ENCODE peak calls at places on chromosomes 11 and 22, in eight cellular contexts. R is colonic mucosa, A is K562, M is kidney, Q is mammary epithelial cell, U is GM20000, W is GM12865, K is osteoblast. S is an unnamed sample.

GRCh38 chr11:65552413-65552951 is 5.7 kb downstream of the LTBP3 start:
- DNase-seq in R (no peak), A (no peak), M (no peak), Q (no peak), U (no peak), W (no peak), K (no peak), S (no peak)

GRCh38 chr11:123519797-123520193 is 89.7 kb downstream of the GRAMD1B start:
- DNase-seq in R (no peak), A (no peak), M (no peak), Q (no peak), U (no peak), W (no peak), K (peak; percentile 44), S (no peak)

GRCh38 chr11:2363816-2364370 is 13.2 kb upstream of the CD81 start:
- DNase-seq in R (no peak), A (no peak), M (no peak), Q (no peak), U (no peak), W (no peak), K (no peak), S (no peak)

GRCh38 chr11:123122341-123122740 is 60.4 kb upstream of the HSPA8 start:
- DNase-seq in R (no peak), A (no peak), M (no peak), Q (peak; percentile 43), U (no peak), W (no peak), K (peak; percentile 71), S (no peak)

GRCh38 chr11:96963375-96963774 is 573.6 kb downstream of the JRKL start:
- DNase-seq in R (no peak), A (no peak), M (no peak), Q (no peak), U (no peak), W (no peak), K (no peak), S (no peak)

GRCh38 chr11:746289-747175 is 732 bp upstream of the TALDO1 start:
- DNase-seq in R (peak; percentile 39), A (no peak), M (no peak), Q (no peak), U (no peak), W (peak; percentile 44), K (peak; percentile 60), S (no peak)

GRCh38 chr11:24289301-24289700 is 207.6 kb upstream of the LUZP2 start:
- DNase-seq in R (no peak), A (no peak), M (no peak), Q (no peak), U (no peak), W (no peak), K (no peak), S (no peak)

GRCh38 chr22:48227341-48228018 is 1465.0 kb downstream of the TBC1D22A start:
- DNase-seq in R (no peak), A (no peak), M (no peak), Q (no peak), U (no peak), W (no peak), K (no peak), S (no peak)

GRCh38 chr11:35066029-35066428 is 72.9 kb upstream of the CD44 start:
- DNase-seq in R (no peak), A (no peak), M (no peak), Q (no peak), U (no peak), W (no peak), K (no peak), S (no peak)

GRCh38 chr11:14852571-14853177 is 39.4 kb downstream of the CYP2R1 start:
- DNase-seq in R (no peak), A (no peak), M (no peak), Q (no peak), U (no peak), W (no peak), K (no peak), S (no peak)

GRCh38 chr11:910044-910588 is 494 bp downstream of the CHID1 start:
- DNase-seq in R (no peak), A (no peak), M (no peak), Q (no peak), U (no peak), W (peak; percentile 24), K (peak; percentile 96), S (no peak)

GRCh38 chr11:13701506-13701905 is 33.0 kb downstream of the FAR1 start:
- DNase-seq in R (no peak), A (no peak), M (no peak), Q (no peak), U (no peak), W (no peak), K (no peak), S (no peak)

GRCh38 chr11:123624974-123625373 is 29.4 kb downstream of the SCN3B start:
- DNase-seq in R (no peak), A (no peak), M (no peak), Q (no peak), U (no peak), W (no peak), K (no peak), S (no peak)

GRCh38 chr11:76782526-76783293 is 446 bp upstream of the TSKU start:
- DNase-seq in R (peak; percentile 93), A (peak; percentile 92), M (peak; percentile 96), Q (peak; percentile 92), U (peak; percentile 77), W (peak; percentile 70), K (peak; percentile 99), S (peak; percentile 98)

GRCh38 chr11:47941907-47942558 is 38.3 kb upstream of the PTPRJ start:
- DNase-seq in R (no peak), A (no peak), M (no peak), Q (no peak), U (no peak), W (peak; percentile 25), K (peak; percentile 26), S (no peak)

GRCh38 chr22:41092847-41093371 is 517 bp downstream of the EP300 start:
- DNase-seq in R (peak; percentile 44), A (peak; percentile 9), M (no peak), Q (peak; percentile 44), U (peak; percentile 46), W (peak; percentile 66), K (peak; percentile 73), S (no peak)

GRCh38 chr11:27471588-27472397 is 797 bp downstream of the LGR4 start:
- DNase-seq in R (peak; percentile 47), A (peak; percentile 44), M (peak; percentile 86), Q (peak; percentile 44), U (peak; percentile 63), W (peak; percentile 14), K (peak; percentile 82), S (no peak)

GRCh38 chr22:30717331-30717921 is 22.8 kb downstream of the OSBP2 start:
- DNase-seq in R (no peak), A (no peak), M (no peak), Q (peak; percentile 85), U (no peak), W (no peak), K (peak; percentile 80), S (no peak)

GRCh38 chr11:66546966-66547661 is 411 bp downstream of the ACTN3 start:
- DNase-seq in R (no peak), A (no peak), M (no peak), Q (no peak), U (peak; percentile 52), W (peak; percentile 16), K (peak; percentile 77), S (no peak)

GRCh38 chr11:2843551-2843950 is 42.0 kb downstream of the CDKN1C start:
- DNase-seq in R (no peak), A (no peak), M (peak; percentile 37), Q (no peak), U (no peak), W (no peak), K (no peak), S (no peak)

GRCh38 chr11:111845256-111846028 is 25.9 kb downstream of the ALG9 start:
- DNase-seq in R (no peak), A (no peak), M (no peak), Q (no peak), U (no peak), W (no peak), K (no peak), S (no peak)

GRCh38 chr11:19756675-19757475 is 44.2 kb downstream of the NAV2 start:
- DNase-seq in R (no peak), A (no peak), M (no peak), Q (no peak), U (no peak), W (no peak), K (no peak), S (no peak)

GRCh38 chr11:13959001-13959400 is 3.5 kb upstream of the SPON1 start:
- DNase-seq in R (no peak), A (no peak), M (no peak), Q (no peak), U (no peak), W (no peak), K (no peak), S (no peak)

GRCh38 chr11:76769645-76770586 is 13.2 kb upstream of the TSKU start:
- DNase-seq in R (peak; percentile 93), A (no peak), M (peak; percentile 82), Q (peak; percentile 52), U (no peak), W (no peak), K (no peak), S (no peak)

GRCh38 chr11:72578541-72578940 is 95.7 kb downstream of the PDE2A start:
- DNase-seq in R (no peak), A (no peak), M (no peak), Q (no peak), U (no peak), W (no peak), K (peak; percentile 69), S (peak; percentile 33)

DNA sequence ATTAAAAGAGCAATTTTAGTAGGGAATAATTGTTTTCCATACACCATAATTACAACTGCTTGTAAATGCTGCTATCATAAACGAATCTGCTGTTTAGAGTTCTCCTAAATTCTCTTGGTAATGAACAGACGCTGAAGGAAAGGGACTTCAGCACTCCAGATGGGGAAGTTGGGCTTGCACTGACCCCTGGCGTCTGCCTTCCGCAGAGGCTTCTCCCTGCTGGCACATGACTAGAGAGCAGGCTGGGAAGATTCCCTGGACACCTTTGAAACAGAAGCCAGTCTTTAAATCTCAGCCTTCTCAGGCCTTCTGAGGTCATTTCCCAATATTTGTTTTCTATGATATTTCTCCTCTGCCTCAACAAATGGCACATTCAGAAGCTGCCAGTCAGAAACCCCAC is 84.1 kb downstream of the NXPE2 start:
- DNase-seq in R (peak; percentile 85), A (peak; percentile 49), M (peak; percentile 76), Q (peak; percentile 20), U (peak; percentile 15), W (peak; percentile 13), K (no peak), S (no peak)
- TF ChIP-seq CTCF in R (peak; percentile 71), A (peak; percentile 77), M (peak; percentile 65), Q (peak; percentile 68), U (peak; percentile 18), W (peak; percentile 30), K (peak; percentile 87), S (peak; percentile 87)

GRCh38 chr22:25113316-25113721 is 86.3 kb upstream of the CRYBB3 start:
- DNase-seq in R (peak; percentile 55), A (no peak), M (peak; percentile 89), Q (peak; percentile 60), U (no peak), W (no peak), K (no peak), S (no peak)
- TF ChIP-seq CTCF in R (no peak), A (no peak), M (no peak), Q (no peak), U (no peak), W (no peak), K (no peak), S (no peak)

GRCh38 chr11:22192289-22192641 is 620 bp upstream of the ANO5 start:
- DNase-seq in R (peak; percentile 57), A (peak; percentile 19), M (no peak), Q (no peak), U (no peak), W (peak; percentile 1), K (no peak), S (no peak)
- TF ChIP-seq CTCF in R (no peak), A (peak; percentile 43), M (no peak), Q (peak; percentile 23), U (peak; percentile 5), W (no peak), K (no peak), S (peak; percentile 16)

GRCh38 chr11:129785383-129786111 is 30.1 kb upstream of the TMEM45B start:
- DNase-seq in R (no peak), A (no peak), M (no peak), Q (peak; percentile 31), U (no peak), W (no peak), K (no peak), S (no peak)
- TF ChIP-seq CTCF in R (peak; percentile 25), A (peak; percentile 33), M (no peak), Q (peak; percentile 62), U (no peak), W (no peak), K (peak; percentile 31), S (peak; percentile 75)